ENCODE peak calls at places on chromosome 9, in seven cellular contexts. O, T, A, B, D, I and U are unnamed samples.

GRCh38 chr9:37953775-37954437 is 50.0 kb upstream of the SLC25A51 start:
- DNase-seq in O (peak), T (no peak), A (peak), B (no peak), D (peak), I (no peak), U (no peak)

GRCh38 chr9:105026451-105026850 is 98.5 kb upstream of the ABCA1 start:
- DNase-seq in O (no peak), T (no peak), A (no peak), B (no peak), D (no peak), I (no peak), U (no peak)

GRCh38 chr9:2228132-2228531 is 213.0 kb downstream of the SMARCA2 start:
- DNase-seq in O (no peak), T (peak), A (no peak), B (peak), D (peak), I (no peak), U (peak)

GRCh38 chr9:18941060-18941746 is 91.8 kb downstream of the SAXO1 start:
- DNase-seq in O (no peak), T (no peak), A (no peak), B (no peak), D (no peak), I (no peak), U (no peak)

GRCh38 chr9:136863623-136864273 is 2.4 kb downstream of the EDF1 start:
- DNase-seq in O (no peak), T (no peak), A (no peak), B (no peak), D (no peak), I (no peak), U (no peak)

GRCh38 chr9:99954841-99955240 is 48.4 kb downstream of the STX17 start:
- DNase-seq in O (peak), T (no peak), A (no peak), B (no peak), D (no peak), I (no peak), U (no peak)

GRCh38 chr9:80417211-80417773 is 845.5 kb downstream of the TLE4 start:
- DNase-seq in O (no peak), T (no peak), A (no peak), B (no peak), D (no peak), I (no peak), U (no peak)

GRCh38 chr9:132609829-132610228 is 27.4 kb downstream of the BARHL1 start:
- DNase-seq in O (no peak), T (no peak), A (no peak), B (no peak), D (peak), I (no peak), U (no peak)

GRCh38 chr9:120439147-120439546 is 140.8 kb downstream of the CDK5RAP2 start:
- DNase-seq in O (no peak), T (peak), A (no peak), B (peak), D (peak), I (peak), U (peak)

GRCh38 chr9:109098221-109098959 is 21.4 kb downstream of the TMEM245 start:
- DNase-seq in O (no peak), T (peak), A (no peak), B (no peak), D (peak), I (peak), U (no peak)

GRCh38 chr9:124024107-124024506 is 12.5 kb downstream of the LHX2 start:
- DNase-seq in O (no peak), T (no peak), A (no peak), B (no peak), D (no peak), I (no peak), U (no peak)

GRCh38 chr9:89686134-89686533 is 81.3 kb downstream of the GADD45G start:
- DNase-seq in O (no peak), T (no peak), A (no peak), B (no peak), D (no peak), I (no peak), U (no peak)

GRCh38 chr9:79408200-79408599 is 163.6 kb upstream of the TLE4 start:
- DNase-seq in O (no peak), T (no peak), A (no peak), B (no peak), D (no peak), I (no peak), U (no peak)

GRCh38 chr9:129038109-129038852 is 1.9 kb downstream of the MIGA2 start:
- DNase-seq in O (no peak), T (no peak), A (no peak), B (no peak), D (peak), I (peak), U (no peak)

GRCh38 chr9:33225319-33226152 is 14.4 kb upstream of the SPINK4 start:
- DNase-seq in O (peak), T (peak), A (peak), B (peak), D (peak), I (peak), U (peak)

GRCh38 chr9:127991017-127991756 is 10.4 kb upstream of the EEIG1 start:
- DNase-seq in O (no peak), T (no peak), A (no peak), B (no peak), D (no peak), I (peak), U (no peak)

GRCh38 chr9:7185612-7186011 is 427.8 kb downstream of the KDM4C start:
- DNase-seq in O (no peak), T (no peak), A (peak), B (no peak), D (no peak), I (peak), U (peak)

GRCh38 chr9:92141144-92142129 is 26.2 kb upstream of the SPTLC1 start:
- DNase-seq in O (no peak), T (peak), A (no peak), B (peak), D (no peak), I (no peak), U (no peak)

GRCh38 chr9:2257530-2257929 is 242.4 kb downstream of the SMARCA2 start:
- DNase-seq in O (no peak), T (no peak), A (no peak), B (no peak), D (no peak), I (no peak), U (no peak)

GRCh38 chr9:113650207-113651131 is 186.9 kb downstream of the RGS3 start:
- DNase-seq in O (no peak), T (no peak), A (no peak), B (no peak), D (no peak), I (peak), U (no peak)

GRCh38 chr9:129640086-129640870 is 1.7 kb downstream of the ASB6 start:
- DNase-seq in O (no peak), T (peak), A (no peak), B (no peak), D (no peak), I (no peak), U (no peak)

GRCh38 chr9:80605129-80605528 is 1033.4 kb downstream of the TLE4 start:
- DNase-seq in O (no peak), T (peak), A (no peak), B (no peak), D (no peak), I (peak), U (peak)

GRCh38 chr9:70954126-70954525 is 167.3 kb downstream of the TRPM3 start:
- DNase-seq in O (no peak), T (no peak), A (peak), B (no peak), D (no peak), I (no peak), U (peak)

GRCh38 chr9:93479726-93480125 is 26.3 kb upstream of the FAM120AOS start:
- DNase-seq in O (no peak), T (no peak), A (no peak), B (no peak), D (no peak), I (no peak), U (no peak)

GRCh38 chr9:135526089-135526729 is 5.0 kb downstream of the LCN1 start:
- DNase-seq in O (no peak), T (no peak), A (no peak), B (no peak), D (no peak), I (no peak), U (no peak)
- TF ChIP-seq YY1 in O (no peak), T (no peak), A (no peak), B (no peak), D (no peak), I (no peak), U (no peak)

GRCh38 chr9:83569326-83569725 is 31.1 kb upstream of the FRMD3 start:
- DNase-seq in O (no peak), T (no peak), A (no peak), B (no peak), D (no peak), I (no peak), U (no peak)

GRCh38 chr9:83572524-83572923 is 34.3 kb upstream of the FRMD3 start:
- DNase-seq in O (no peak), T (no peak), A (no peak), B (no peak), D (no peak), I (no peak), U (no peak)

GRCh38 chr9:83570359-83570758 is 32.2 kb upstream of the FRMD3 start:
- DNase-seq in O (no peak), T (no peak), A (no peak), B (no peak), D (no peak), I (no peak), U (no peak)

GRCh38 chr9:83574482-83574881 is 36.3 kb upstream of the FRMD3 start:
- DNase-seq in O (no peak), T (no peak), A (no peak), B (no peak), D (no peak), I (no peak), U (no peak)
- TF ChIP-seq YY1 in O (no peak), T (no peak), A (no peak), B (no peak), D (no peak), I (no peak), U (no peak)

DNA sequence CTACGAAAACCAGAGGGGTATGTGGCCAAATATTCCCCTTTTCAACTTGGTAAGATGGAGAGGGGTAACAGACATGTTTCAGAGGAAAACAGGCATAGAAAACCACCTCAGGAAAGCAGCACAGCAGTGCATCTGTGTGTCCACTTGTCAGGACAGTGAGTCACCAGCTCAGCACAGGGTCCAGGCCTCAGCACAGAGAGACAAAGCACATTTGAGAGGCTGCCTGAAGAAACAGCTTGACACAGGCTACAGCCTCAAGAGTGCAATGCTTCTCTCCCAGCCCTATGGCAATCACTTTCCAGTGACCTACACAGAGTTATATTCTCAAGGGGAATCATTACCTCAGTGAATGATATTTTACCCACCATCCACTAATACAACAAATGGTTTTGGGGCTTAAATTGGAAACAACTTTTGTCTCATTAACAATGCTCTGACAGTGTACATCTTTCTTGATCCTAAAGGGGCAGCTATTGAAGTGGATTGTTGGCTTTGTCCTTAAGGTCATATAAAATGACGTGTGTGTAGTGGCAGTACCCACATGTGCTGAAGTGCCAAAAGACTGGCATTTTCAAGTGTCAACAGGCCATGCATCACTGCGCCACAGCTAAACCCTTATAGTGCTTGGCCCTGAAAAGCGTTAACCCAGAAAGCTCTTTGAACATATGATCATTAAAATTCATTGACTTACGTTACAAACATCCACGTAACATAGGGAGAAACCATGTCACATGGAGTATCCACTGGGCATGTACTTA is 46.4 kb downstream of the ERMP1 start:
- DNase-seq in O (no peak), T (no peak), A (no peak), B (no peak), D (no peak), I (no peak), U (no peak)
- TF ChIP-seq YY1 in O (no peak), T (no peak), A (no peak), B (no peak), D (no peak), I (no peak), U (no peak)

GRCh38 chr9:134359493-134360179 is 33.4 kb downstream of the RXRA start:
- DNase-seq in O (no peak), T (no peak), A (no peak), B (no peak), D (no peak), I (no peak), U (no peak)

GRCh38 chr9:134360180-134360759 is 34.0 kb downstream of the RXRA start:
- DNase-seq in O (no peak), T (no peak), A (no peak), B (no peak), D (no peak), I (no peak), U (no peak)

GRCh38 chr9:134361843-134362414 is 35.7 kb downstream of the RXRA start:
- DNase-seq in O (no peak), T (no peak), A (no peak), B (no peak), D (no peak), I (no peak), U (no peak)

GRCh38 chr9:134361426-134361825 is 35.2 kb downstream of the RXRA start:
- DNase-seq in O (no peak), T (no peak), A (no peak), B (no peak), D (no peak), I (no peak), U (no peak)

GRCh38 chr9:134360897-134361296 is 34.6 kb downstream of the RXRA start:
- DNase-seq in O (no peak), T (peak), A (no peak), B (no peak), D (no peak), I (no peak), U (no peak)
- TF ChIP-seq YY1 in O (no peak), T (no peak), A (no peak), B (no peak), D (no peak), I (no peak), U (no peak)